ENCODE peak calls at places on chromosomes 11 and 22, in six cellular contexts. Z is IMR-90, L is prostate gland, E is GM06990, Q is A549, X is thoracic aorta. Y is an unnamed sample.

GRCh38 chr22:42399315-42400271 is 32.6 kb downstream of the NFAM1 start:
- DNase-seq in Z (no peak), E (no peak), X (no peak), Q (no peak), L (no peak), Y (no peak)

GRCh38 chr11:76152086-76152658 is 54.1 kb downstream of the WNT11 start:
- DNase-seq in E (peak), Q (peak), L (peak), Z (peak), X (peak), Y (peak)

GRCh38 chr11:134668796-134669195 is 256.8 kb upstream of the B3GAT1 start:
- DNase-seq in X (no peak), L (peak), E (no peak), Q (no peak), Z (no peak), Y (no peak)

GRCh38 chr22:23380230-23380573 is 199.9 kb downstream of the IGLL1 start:
- DNase-seq in X (no peak), Z (no peak), Q (no peak), L (no peak), E (no peak), Y (no peak)

GRCh38 chr11:33347490-33348125 is 90.4 kb downstream of the HIPK3 start:
- DNase-seq in Q (no peak), X (no peak), Z (no peak), E (peak), L (no peak), Y (no peak)

GRCh38 chr22:27783436-27784098 is 18.0 kb downstream of the MN1 start:
- DNase-seq in E (no peak), Z (no peak), X (no peak), L (no peak), Q (no peak), Y (no peak)

GRCh38 chr11:75337195-75337654 is 14.2 kb downstream of the ARRB1 start:
- DNase-seq in L (no peak), Z (peak), E (no peak), Q (peak), X (no peak), Y (no peak)

GRCh38 chr11:84740050-84740449 is 887.1 kb downstream of the DLG2 start:
- DNase-seq in E (no peak), X (no peak), L (no peak), Z (no peak), Q (no peak), Y (no peak)

GRCh38 chr11:2799881-2800654 is 85.5 kb downstream of the CDKN1C start:
- DNase-seq in Z (no peak), L (no peak), Q (no peak), X (no peak), E (no peak), Y (no peak)

GRCh38 chr11:71420455-71421241 is 27.5 kb downstream of the DHCR7 start:
- DNase-seq in X (no peak), L (peak), Q (peak), Z (peak), E (peak), Y (peak)

GRCh38 chr11:3375552-3375951 is 3.4 kb downstream of the ZNF195 start:
- DNase-seq in Z (no peak), X (no peak), E (no peak), L (no peak), Q (no peak), Y (no peak)

GRCh38 chr22:38196791-38197429 is 4.9 kb upstream of the MAFF start:
- DNase-seq in X (no peak), L (peak), Z (no peak), Q (no peak), E (no peak), Y (no peak)

GRCh38 chr11:134532921-134533421 is 120.9 kb upstream of the B3GAT1 start:
- DNase-seq in E (no peak), Z (no peak), Q (no peak), X (no peak), L (no peak), Y (no peak)

GRCh38 chr11:88484873-88485621 is 147.5 kb upstream of the CTSC start:
- DNase-seq in X (no peak), Z (peak), Q (peak), E (peak), L (no peak), Y (peak)

GRCh38 chr11:92180664-92181251 is 43.9 kb upstream of the FAT3 start:
- DNase-seq in Q (no peak), X (no peak), L (no peak), Z (peak), E (no peak), Y (no peak)

GRCh38 chr11:121829159-121829643 is 286.8 kb downstream of the BLID start:
- DNase-seq in E (no peak), Z (peak), X (peak), L (no peak), Q (no peak), Y (no peak)

GRCh38 chr11:10728154-10728553 is 22.9 kb upstream of the CTR9 start:
- DNase-seq in E (no peak), L (no peak), X (no peak), Z (no peak), Q (no peak), Y (no peak)
- TF ChIP-seq CTCF in E (no peak), L (no peak), X (no peak), Z (no peak), Q (no peak), Y (peak)

GRCh38 chr11:36013950-36014349 is 70.1 kb downstream of the LDLRAD3 start:
- DNase-seq in Z (no peak), X (no peak), E (no peak), Q (no peak), L (no peak), Y (no peak)
- H3K4me3 ChIP-seq in Z (no peak), X (no peak), E (no peak), Q (no peak), L (no peak), Y (no peak)

DNA sequence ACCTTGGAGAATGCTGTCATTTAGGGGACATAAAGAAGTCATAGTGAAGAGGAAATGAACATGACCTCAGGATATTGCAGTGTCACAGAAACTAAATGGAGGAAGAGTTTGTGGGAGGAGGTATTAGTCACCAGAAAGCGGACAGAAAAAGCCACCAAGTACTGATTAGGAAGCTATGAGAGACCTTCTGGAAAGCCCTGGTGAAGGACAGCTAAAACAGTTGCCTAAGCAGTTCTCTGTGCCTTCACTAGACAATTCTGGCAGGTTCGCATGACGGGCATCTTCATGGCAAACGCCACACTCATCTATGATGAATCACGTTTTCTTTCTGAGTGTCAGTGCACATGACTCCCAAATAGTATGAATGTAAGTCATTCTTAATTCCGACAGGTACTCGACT is 325.8 kb downstream of the C11orf87 start:
- DNase-seq in Z (no peak), Q (no peak), E (peak), L (no peak), X (no peak), Y (no peak)
- TF ChIP-seq CTCF in Z (no peak), Q (no peak), E (no peak), L (no peak), X (no peak), Y (no peak)

DNA sequence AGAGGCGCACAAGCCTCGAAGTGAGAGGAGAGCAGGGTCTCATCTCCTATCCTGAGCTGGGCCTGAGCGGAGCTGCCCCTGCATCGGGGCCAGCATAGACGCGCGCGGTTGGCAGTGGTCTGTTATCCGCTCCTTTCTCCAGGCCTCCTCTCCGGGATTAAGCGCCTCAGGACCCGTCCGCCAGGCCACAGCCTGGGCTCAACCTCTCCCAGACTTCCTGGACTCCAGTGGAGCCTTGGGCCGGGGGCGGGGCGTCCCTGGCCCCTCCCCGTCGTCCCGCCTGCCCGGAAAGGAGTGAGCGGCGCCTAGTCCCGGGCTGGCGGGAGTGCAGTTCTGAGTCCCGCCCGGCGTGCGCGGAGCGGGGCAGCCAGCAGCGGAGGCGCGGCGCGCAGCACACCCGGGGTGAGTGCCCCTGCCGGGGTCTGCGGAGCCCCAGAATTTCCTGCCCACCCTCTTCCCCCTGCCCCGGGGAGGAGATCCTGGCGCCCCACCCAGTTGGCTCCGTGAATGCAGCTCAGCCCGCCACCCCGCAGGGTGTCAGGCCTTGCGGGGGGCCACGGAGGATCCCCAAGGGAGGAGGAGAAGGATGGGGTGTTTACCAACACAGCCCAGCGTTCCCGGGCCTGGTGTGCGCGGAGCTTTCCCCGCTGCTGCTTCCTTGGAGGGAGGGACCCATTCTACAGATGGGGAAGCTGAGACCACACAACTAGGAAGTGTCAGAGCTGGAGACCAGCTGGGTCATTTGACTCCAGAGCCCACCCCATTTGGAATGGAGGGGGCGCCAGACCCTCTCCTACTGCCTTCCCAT is at the start of gene TCIRG1:
- DNase-seq in Z (peak), Q (peak), E (peak), X (no peak), L (peak), Y (no peak)
- H3K4me3 ChIP-seq in Z (peak), Q (peak), E (peak), X (peak), L (peak), Y (peak)

GRCh38 chr22:44360686-44361381 is 48.1 kb upstream of the SHISAL1 start:
- DNase-seq in E (no peak), Q (peak), Z (peak), X (peak), L (peak), Y (no peak)
- TF ChIP-seq CTCF in E (no peak), Q (no peak), Z (peak), X (peak), L (no peak), Y (no peak)

DNA sequence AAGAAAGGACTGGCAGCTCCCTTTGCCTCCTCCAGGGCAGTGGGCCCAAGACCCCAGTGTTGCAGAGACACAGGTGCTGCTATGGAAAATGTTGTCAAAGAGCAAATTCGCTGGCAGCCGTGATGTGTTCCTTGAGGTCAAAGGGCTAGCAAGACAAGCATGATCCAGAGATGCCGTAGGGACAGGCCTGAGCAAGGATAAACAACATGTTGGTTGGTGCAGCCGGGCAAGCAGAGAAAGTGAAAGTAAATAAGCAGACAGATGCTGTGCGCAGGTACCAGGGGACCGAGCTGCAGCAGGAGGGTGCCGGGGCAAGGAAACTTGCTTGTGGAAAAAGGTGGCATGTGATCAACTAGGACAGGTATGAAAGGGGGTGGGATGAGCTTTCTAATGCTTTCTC is 125.5 kb upstream of the NECTIN1 start:
- DNase-seq in X (no peak), Z (no peak), L (peak), E (no peak), Q (no peak), Y (no peak)
- H3K4me3 ChIP-seq in X (no peak), Z (no peak), L (no peak), E (no peak), Q (no peak), Y (no peak)

GRCh38 chr22:28799125-28799833 is 1.1 kb downstream of the XBP1 start:
- DNase-seq in E (no peak), Z (peak), X (peak), Q (peak), L (peak), Y (no peak)

GRCh38 chr22:28801845-28802594 is 1.7 kb upstream of the XBP1 start:
- DNase-seq in Q (no peak), X (no peak), L (no peak), E (no peak), Z (no peak), Y (no peak)

GRCh38 chr22:28798810-28799124 is 1.6 kb downstream of the XBP1 start:
- DNase-seq in X (no peak), E (no peak), Q (no peak), Z (no peak), L (no peak), Y (no peak)

GRCh38 chr22:28799834-28800307 is 498 bp downstream of the XBP1 start:
- DNase-seq in Z (peak), X (peak), L (no peak), Q (no peak), E (peak), Y (no peak)

DNA sequence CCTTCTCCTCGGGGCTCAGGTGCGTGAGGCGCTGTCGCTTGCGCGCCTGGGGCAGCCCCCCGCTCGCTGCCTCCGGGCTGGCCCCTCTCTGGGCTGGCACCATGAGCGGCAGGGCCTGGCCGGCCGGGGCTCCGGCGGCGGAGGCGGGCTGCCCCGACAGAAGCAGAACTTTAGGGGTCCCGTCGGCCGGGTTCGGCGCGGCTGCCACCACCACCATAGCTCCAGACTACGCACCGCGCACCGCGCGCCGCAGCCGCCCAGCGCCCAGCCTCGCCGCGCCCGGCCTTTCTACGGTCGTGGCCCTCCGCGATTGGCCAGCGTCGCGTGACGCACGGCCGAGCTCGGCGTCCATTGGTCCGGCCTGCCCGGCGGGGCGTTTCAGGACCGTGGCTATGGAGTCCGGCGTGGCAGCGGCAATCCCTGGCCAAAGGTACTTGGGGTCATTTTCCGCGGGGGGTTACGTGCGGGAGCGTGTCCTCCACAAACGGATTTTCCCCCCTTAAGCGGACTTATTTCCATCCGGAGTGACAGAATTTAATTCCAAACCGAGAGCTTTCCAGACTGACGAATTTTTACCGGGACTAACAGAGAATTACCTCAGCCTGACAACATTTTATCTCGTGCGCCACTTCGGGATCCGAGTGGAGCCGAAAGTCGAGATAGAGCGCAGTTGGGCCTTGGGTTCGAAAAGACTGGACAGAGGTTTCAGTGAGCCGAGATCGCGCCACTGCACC is at the start of gene XBP1:
- DNase-seq in Z (peak), X (peak), E (peak), Q (peak), L (peak), Y (peak)
- TF ChIP-seq CTCF in Z (no peak), X (no peak), E (no peak), Q (no peak), L (peak), Y (no peak)